ENCODE peak calls at places on chromosomes 1 and 21, in eight cellular contexts. M is fibroblast of lung, V is ovary, P is breast epithelium, K is A549, T is body of pancreas, R is lower lobe of right lung, X is stomach. F is an unnamed sample.

GRCh38 chr1:192986110-192986747 is 72.9 kb downstream of the UCHL5 start:
- DNase-seq in M (no peak), V (no peak), P (no peak), K (no peak), T (no peak), R (no peak), X (no peak), F (no peak)

GRCh38 chr1:156126701-156127534 is 12.4 kb downstream of the LMNA start:
- DNase-seq in M (peak; percentile 83), V (peak; percentile 70), P (no peak), K (peak; percentile 77), T (no peak), R (peak; percentile 70), X (peak; percentile 47), F (peak; percentile 81)

GRCh38 chr21:44823179-44823654 is 5.4 kb upstream of the SUMO3 start:
- DNase-seq in M (no peak), V (no peak), P (no peak), K (no peak), T (no peak), R (no peak), X (no peak), F (peak; percentile 5)

GRCh38 chr1:247857069-247857985 is at the start of gene TRIM58:
- DNase-seq in M (no peak), V (no peak), P (no peak), K (no peak), T (no peak), R (peak; percentile 51), X (peak; percentile 69), F (peak; percentile 79)

GRCh38 chr1:61352845-61353435 is 270.6 kb downstream of the NFIA start:
- DNase-seq in M (no peak), V (no peak), P (no peak), K (no peak), T (no peak), R (no peak), X (no peak), F (no peak)

GRCh38 chr1:1359668-1360468 is 1.5 kb upstream of the MXRA8 start:
- DNase-seq in M (peak; percentile 64), V (peak; percentile 42), P (peak; percentile 72), K (no peak), T (no peak), R (no peak), X (no peak), F (no peak)

GRCh38 chr1:14598007-14598497 is 433 bp upstream of the KAZN start:
- DNase-seq in M (no peak), V (no peak), P (no peak), K (no peak), T (no peak), R (no peak), X (no peak), F (no peak)

GRCh38 chr1:98403981-98404380 is 257.5 kb upstream of the SNX7 start:
- DNase-seq in M (no peak), V (no peak), P (no peak), K (no peak), T (no peak), R (no peak), X (no peak), F (no peak)

GRCh38 chr1:45569962-45570581 is 13.8 kb upstream of the NASP start:
- DNase-seq in M (peak; percentile 80), V (peak; percentile 80), P (peak; percentile 70), K (peak; percentile 74), T (peak; percentile 79), R (peak; percentile 61), X (peak; percentile 79), F (peak; percentile 63)
- H3K4me3 ChIP-seq in M (no peak overlapping the region), V (no peak overlapping the region), P (no peak overlapping the region), K (no peak overlapping the region), T (no peak overlapping the region), R (no peak overlapping the region), X (no peak overlapping the region), F (no peak overlapping the region)

GRCh38 chr1:37090671-37091070 is 56.4 kb upstream of the GRIK3 start:
- DNase-seq in M (no peak), V (no peak), P (no peak), K (no peak), T (no peak), R (no peak), X (no peak), F (no peak)

GRCh38 chr1:37083551-37084119 is 49.3 kb upstream of the GRIK3 start:
- DNase-seq in M (no peak), V (no peak), P (no peak), K (no peak), T (no peak), R (no peak), X (no peak), F (no peak)

GRCh38 chr1:37089750-37090149 is 55.4 kb upstream of the GRIK3 start:
- DNase-seq in M (no peak), V (no peak), P (no peak), K (no peak), T (no peak), R (no peak), X (no peak), F (no peak)

GRCh38 chr1:37085393-37085792 is 51.1 kb upstream of the GRIK3 start:
- DNase-seq in M (no peak), V (no peak), P (no peak), K (peak; percentile 3), T (no peak), R (no peak), X (no peak), F (no peak)
- TF ChIP-seq CTCF in M (no peak), V (no peak), P (no peak), K (no peak), T (no peak), R (no peak), X (no peak), F (no peak)

DNA sequence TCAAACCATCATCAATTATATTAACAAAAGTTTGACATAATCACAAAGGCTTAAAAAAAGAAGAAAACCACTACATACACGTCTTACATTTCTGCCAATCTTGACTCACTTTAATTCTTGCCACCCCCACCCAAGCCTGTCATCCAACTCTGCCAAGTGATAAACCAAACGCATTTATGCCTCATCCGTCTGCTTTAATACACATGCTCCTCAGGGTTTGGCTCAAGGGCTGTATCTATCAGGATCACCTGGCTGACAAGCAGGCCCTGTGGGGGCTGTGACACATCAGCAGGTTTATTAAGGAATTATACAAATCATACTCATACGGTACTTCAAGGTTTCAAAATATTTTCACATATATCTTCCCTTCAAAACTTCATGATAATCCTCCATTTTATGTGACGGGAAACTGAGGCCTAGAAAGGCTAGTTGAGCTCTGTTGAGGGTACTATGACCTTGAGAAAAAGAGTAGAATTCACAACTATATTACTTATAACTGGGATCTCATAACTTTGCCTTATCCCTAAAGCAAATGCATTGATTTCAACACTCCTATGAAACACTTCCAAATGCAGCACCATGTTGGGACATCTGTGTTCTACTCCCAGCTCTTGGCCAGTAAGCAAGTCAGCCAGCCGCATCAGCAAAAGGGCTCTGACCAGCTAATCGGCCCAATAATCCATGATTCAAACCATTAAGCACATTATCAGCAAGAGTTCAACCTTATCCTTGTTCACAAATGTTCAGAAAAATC is 8.7 kb downstream of the SORT1 start:
- DNase-seq in M (peak; percentile 74), V (no peak), P (no peak), K (no peak), T (no peak), R (no peak), X (no peak), F (no peak)
- H3K9me3 ChIP-seq in M (no peaks in the 10 kb centered on the region), V (no peaks in the 10 kb centered on the region), P (no peaks in the 10 kb centered on the region), K (no peaks in the 10 kb centered on the region), T (no peaks in the 10 kb centered on the region), R (no peaks in the 10 kb centered on the region), X (no peaks in the 10 kb centered on the region), F (no peaks in the 10 kb centered on the region)

DNA sequence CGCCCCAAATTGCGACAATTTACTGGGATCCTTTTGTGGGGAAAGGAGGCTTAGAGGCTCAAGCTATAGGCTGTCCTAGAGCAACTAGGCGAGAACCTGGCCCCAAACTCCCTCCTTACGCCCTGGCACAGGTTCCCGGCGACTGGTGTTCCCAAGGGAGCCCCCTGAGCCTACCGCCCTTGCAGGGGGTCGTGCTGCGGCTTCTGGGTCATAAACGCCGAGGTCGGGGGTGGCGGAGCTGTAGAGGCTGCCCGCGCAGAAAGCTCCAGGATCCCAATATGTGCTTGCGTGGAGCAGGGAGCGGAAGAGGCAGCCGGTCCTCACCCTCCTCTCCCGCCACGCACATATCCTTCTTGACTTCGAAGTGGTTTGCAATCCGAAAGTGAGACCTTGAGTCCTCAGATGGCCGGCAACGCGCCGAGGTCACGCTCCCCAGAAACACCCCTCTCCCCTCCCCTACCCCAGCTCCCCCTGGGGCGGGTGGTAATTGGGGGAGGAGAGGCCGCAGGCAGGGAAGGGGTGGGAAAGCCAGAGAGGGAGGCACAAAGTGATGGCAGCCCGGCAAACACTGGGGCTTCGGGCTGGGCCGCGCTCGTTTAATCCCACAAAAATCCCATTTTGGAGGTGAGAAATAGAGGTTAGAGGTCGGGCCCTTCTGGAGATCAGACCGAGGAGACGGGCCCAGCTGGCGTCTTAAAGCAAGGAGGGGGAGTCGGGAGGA is 6.2 kb downstream of the SIM2 start:
- DNase-seq in M (no peak), V (no peak), P (no peak), K (no peak), T (no peak), R (no peak), X (no peak), F (no peak)
- H3K4me3 ChIP-seq in M (no peak overlapping the region), V (no peak overlapping the region), P (peak overlapping the region; percentile 1), K (no peak overlapping the region), T (no peak overlapping the region), R (no peak overlapping the region), X (peak overlapping the region; percentile 34), F (no peak overlapping the region)

GRCh38 chr21:41953831-41954653 is at the start of gene C2CD2:
- DNase-seq in M (peak; percentile 71), V (peak; percentile 72), P (no peak), K (peak; percentile 64), T (peak; percentile 74), R (peak; percentile 78), X (peak; percentile 72), F (peak; percentile 72)
- TF ChIP-seq CTCF in M (peak; percentile 8), V (no peak), P (no peak), K (no peak), T (no peak), R (no peak), X (no peak), F (no peak)

DNA sequence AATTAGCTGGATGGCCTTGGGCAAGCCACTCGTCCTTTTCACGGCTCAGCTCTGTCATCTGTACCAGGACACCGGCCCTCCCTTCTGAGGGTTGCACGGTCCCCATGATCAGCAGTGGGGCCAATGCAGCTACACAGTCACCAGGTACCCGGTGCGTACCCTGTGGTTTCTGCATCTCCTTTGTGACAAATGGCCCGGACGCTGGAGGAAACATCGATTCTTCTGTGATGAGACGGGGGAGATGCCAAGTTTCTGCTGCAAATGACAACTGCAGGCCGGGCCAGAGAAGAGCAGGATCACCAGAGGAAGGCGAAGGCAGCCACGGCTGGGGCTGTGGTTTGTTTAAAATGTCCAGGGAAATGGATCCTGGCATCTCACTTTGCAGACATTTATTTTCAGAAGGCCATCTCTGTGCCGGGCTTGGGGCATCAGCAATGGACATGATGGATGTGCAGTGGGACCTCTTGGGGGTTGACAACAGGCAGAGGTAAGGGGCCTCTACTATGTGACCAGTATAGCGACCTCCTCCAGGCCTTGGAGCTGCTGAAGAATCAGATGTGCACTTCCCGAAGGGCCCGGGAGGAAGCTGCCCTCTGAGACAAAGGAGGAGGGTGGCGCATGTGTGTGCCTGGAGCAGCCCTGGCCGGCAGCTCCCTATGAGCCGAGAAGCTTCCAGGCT is 221.9 kb upstream of the C1orf174 start:
- DNase-seq in M (no peak), V (no peak), P (peak; percentile 43), K (no peak), T (no peak), R (no peak), X (no peak), F (no peak)
- H3K9me3 ChIP-seq in M (no peaks in the 10 kb centered on the region), V (no peaks in the 10 kb centered on the region), P (no peaks in the 10 kb centered on the region), K (no peaks in the 10 kb centered on the region), T (no peaks in the 10 kb centered on the region), R (no peaks in the 10 kb centered on the region), X (no peaks in the 10 kb centered on the region), F (no peaks in the 10 kb centered on the region)

GRCh38 chr1:50603274-50604271 is 180.3 kb upstream of the DMRTA2 start:
- DNase-seq in M (peak; percentile 38), V (no peak), P (no peak), K (peak; percentile 35), T (no peak), R (no peak), X (no peak), F (no peak)
- H3K4me3 ChIP-seq in M (no peak overlapping the region), V (no peak overlapping the region), P (no peak overlapping the region), K (no peak overlapping the region), T (no peak overlapping the region), R (no peak overlapping the region), X (no peak overlapping the region), F (no peak overlapping the region)

F was measured in left lung.